ENCODE peak calls at places on chromosomes 3 and 15, in nine cellular contexts. O is uterus; Y is A549; Q is HEK293T; L is heart right ventricle; W is NCI-H1105; D is HT1080; N is substantia nigra; K is activated CD4-positive, alpha-beta T cell treated with anti-CD3 and anti-CD28 coated beads for 24 hours. F is an unnamed sample.

GRCh38 chr15:101031203-101031602 is 112.0 kb downstream of the LRRK1 start:
- DNase-seq in N (no peak), D (no peak), L (peak), O (no peak), Y (no peak), K (no peak), Q (no peak), W (no peak), F (peak)

GRCh38 chr3:148146947-148147346 is 550.8 kb upstream of the AGTR1 start:
- DNase-seq in Q (no peak), L (no peak), D (peak), K (no peak), O (no peak), W (no peak), Y (no peak), N (no peak), F (no peak)

GRCh38 chr3:114104414-114104813 is 47.9 kb downstream of the QTRT2 start:
- DNase-seq in W (no peak), L (no peak), K (no peak), D (no peak), O (no peak), N (no peak), Q (no peak), Y (no peak), F (no peak)

GRCh38 chr15:88736204-88736603 is 67.0 kb upstream of the ACAN start:
- DNase-seq in Y (no peak), D (no peak), W (no peak), K (no peak), O (no peak), L (no peak), Q (no peak), N (no peak), F (no peak)

GRCh38 chr15:71575474-71576045 is 234.8 kb upstream of the NR2E3 start:
- DNase-seq in N (no peak), Q (no peak), Y (peak), W (no peak), D (no peak), K (no peak), O (no peak), L (no peak), F (no peak)

GRCh38 chr3:111538687-111539086 is 3.3 kb upstream of the CD96 start:
- DNase-seq in D (peak), O (no peak), L (no peak), K (no peak), N (no peak), W (no peak), Q (no peak), Y (no peak), F (no peak)

GRCh38 chr3:38268522-38268921 is 2.9 kb downstream of the SLC22A13 start:
- DNase-seq in Q (no peak), Y (no peak), K (no peak), W (no peak), L (no peak), D (no peak), O (no peak), N (no peak), F (no peak)

GRCh38 chr3:54931182-54931581 is 3.3 kb upstream of the LRTM1 start:
- DNase-seq in K (no peak), W (no peak), Q (no peak), Y (no peak), O (no peak), L (no peak), N (peak), D (no peak), F (peak)

GRCh38 chr3:149512073-149512782 is 37.7 kb downstream of the TM4SF4 start:
- DNase-seq in Q (peak), D (peak), O (peak), N (peak), W (peak), Y (peak), L (peak), K (no peak), F (peak)

GRCh38 chr15:71853543-71853942 is 43.2 kb downstream of the NR2E3 start:
- DNase-seq in L (no peak), N (no peak), O (no peak), Q (no peak), Y (no peak), K (no peak), D (no peak), W (no peak), F (no peak)

GRCh38 chr3:152071924-152072323 is 196.8 kb upstream of the MBNL1 start:
- DNase-seq in Q (peak), N (no peak), O (no peak), K (no peak), L (no peak), W (no peak), Y (no peak), D (peak), F (no peak)

GRCh38 chr15:89802231-89802928 is 12.3 kb downstream of the ANPEP start:
- DNase-seq in L (peak), N (no peak), Q (no peak), D (no peak), O (no peak), Y (no peak), K (no peak), W (no peak), F (no peak)

GRCh38 chr3:25503758-25504157 is 75.7 kb downstream of the RARB start:
- DNase-seq in D (no peak), N (no peak), Y (no peak), O (no peak), L (no peak), W (no peak), Q (no peak), K (no peak), F (no peak)

GRCh38 chr15:88243895-88244787 is 12.4 kb downstream of the NTRK3 start:
- DNase-seq in Y (peak), L (no peak), D (peak), N (no peak), O (no peak), W (no peak), K (no peak), Q (peak), F (no peak)

GRCh38 chr3:32276279-32276841 is 37.9 kb downstream of the CMTM8 start:
- DNase-seq in Q (no peak), O (no peak), W (no peak), D (no peak), N (no peak), L (no peak), Y (no peak), K (no peak), F (no peak)

GRCh38 chr3:52095990-52096775 is 39.8 kb upstream of the DUSP7 start:
- DNase-seq in N (no peak), D (no peak), K (no peak), O (no peak), L (no peak), Y (no peak), Q (no peak), W (no peak), F (no peak)

GRCh38 chr15:34721802-34722795 is 32.7 kb downstream of the GJD2 start:
- DNase-seq in O (peak), K (no peak), Q (peak), N (peak), D (no peak), Y (peak), W (peak), L (peak), F (peak)

GRCh38 chr15:99961011-99961441 is 227.8 kb upstream of the LYSMD4 start:
- DNase-seq in K (no peak), N (peak), D (peak), O (no peak), W (no peak), L (peak), Q (peak), Y (no peak), F (no peak)

GRCh38 chr3:134879991-134880390 is 84.9 kb downstream of the EPHB1 start:
- DNase-seq in L (no peak), N (peak), D (no peak), O (no peak), K (no peak), Q (no peak), W (no peak), Y (no peak), F (no peak)

GRCh38 chr3:129481783-129482332 is 41.8 kb downstream of the IFT122 start:
- DNase-seq in W (no peak), Y (no peak), L (no peak), K (peak), N (peak), D (peak), O (peak), Q (no peak), F (no peak)

GRCh38 chr15:78077860-78078187 is 313 bp upstream of the TBC1D2B start:
- DNase-seq in L (no peak), W (no peak), D (no peak), Y (no peak), N (no peak), K (no peak), Q (no peak), O (no peak), F (no peak)

GRCh38 chr3:14719006-14719405 is 44.1 kb downstream of the C3orf20 start:
- DNase-seq in Y (no peak), N (no peak), D (no peak), L (no peak), W (no peak), O (no peak), K (no peak), Q (no peak), F (no peak)

GRCh38 chr3:191568206-191568605 is 107.2 kb downstream of the PYDC2 start:
- DNase-seq in D (peak), L (no peak), N (no peak), Q (no peak), W (no peak), O (no peak), Y (no peak), K (no peak), F (no peak)

GRCh38 chr3:65927576-65927975 is 111.1 kb downstream of the MAGI1 start:
- DNase-seq in K (no peak), W (peak), Y (no peak), N (no peak), D (peak), L (no peak), Q (no peak), O (no peak), F (no peak)

GRCh38 chr3:64650096-64650622 is 37.6 kb downstream of the ADAMTS9 start:
- DNase-seq in D (no peak), N (no peak), Y (no peak), Q (peak), L (no peak), W (no peak), O (no peak), K (no peak), F (no peak)

GRCh38 chr3:90062018-90062417 is 954.6 kb downstream of the EPHA3 start:
- DNase-seq in L (no peak), Q (no peak), K (no peak), Y (no peak), D (peak), W (no peak), O (no peak), N (no peak), F (no peak)

GRCh38 chr3:129182390-129183180 is 1.1 kb downstream of the CNBP start:
- DNase-seq in D (peak), Y (no peak), K (no peak), O (no peak), W (no peak), N (no peak), Q (no peak), L (no peak), F (no peak)

GRCh38 chr15:95559875-95560394 is 770.6 kb upstream of the NR2F2 start:
- DNase-seq in N (no peak), Q (no peak), K (no peak), Y (peak), D (peak), L (no peak), O (peak), W (no peak), F (no peak)

GRCh38 chr3:95134693-95135375 is 1072.0 kb downstream of the NSUN3 start:
- DNase-seq in N (no peak), Q (no peak), O (no peak), L (peak), K (no peak), Y (no peak), W (no peak), D (no peak), F (no peak)

GRCh38 chr3:151630938-151631417 is 102.7 kb upstream of the AADACL2 start:
- DNase-seq in W (no peak), O (peak), L (peak), K (no peak), Q (no peak), Y (no peak), N (no peak), D (no peak), F (no peak)

GRCh38 chr3:50532062-50532705 is 28.8 kb upstream of the CACNA2D2 start:
- DNase-seq in Q (no peak), K (no peak), Y (no peak), D (no peak), L (no peak), N (no peak), O (no peak), W (no peak), F (no peak)

GRCh38 chr3:123520656-123521055 is 64.2 kb downstream of the HACD2 start:
- DNase-seq in K (no peak), Q (no peak), Y (no peak), W (no peak), O (no peak), L (no peak), D (no peak), N (no peak), F (no peak)

GRCh38 chr3:169232863-169233262 is 430.6 kb downstream of the MECOM start:
- DNase-seq in L (no peak), Q (no peak), N (no peak), K (no peak), Y (no peak), O (no peak), D (peak), W (no peak), F (no peak)

GRCh38 chr3:40450438-40450837 is 6.7 kb upstream of the RPL14 start:
- DNase-seq in Y (no peak), Q (no peak), N (no peak), L (no peak), O (no peak), W (no peak), K (no peak), D (no peak), F (no peak)